ENCODE peak calls at places on chromosomes 16 and 17, in ten cellular contexts. H is astrocyte, S is upper lobe of right lung, E is right lobe of liver, A is WERI-Rb-1, Q is upper lobe of left lung, W is tibial artery, U is fibroblast of lung, R is gastrocnemius medialis, T is brain microvascular endothelial cell. Z is an unnamed sample. For H3K27me3, the result is how much of the 10 kb centered on the place peaks cover.

GRCh38 chr16:57601801-57602478 is 26.5 kb upstream of the ADGRG1 start:
- DNase-seq in H (peak), S (no peak), E (no peak), A (no peak), Q (no peak), W (peak), U (no peak), R (no peak), T (peak), Z (no peak)

GRCh38 chr16:4908854-4909401 is 28.0 kb downstream of the PPL start:
- DNase-seq in H (no peak), S (no peak), E (no peak), A (no peak), Q (no peak), W (no peak), U (no peak), R (no peak), T (no peak), Z (no peak)

GRCh38 chr16:2776500-2777139 is 460 bp downstream of the ELOB start:
- DNase-seq in H (no peak), S (peak), E (no peak), A (no peak), Q (peak), W (no peak), U (no peak), R (no peak), T (no peak), Z (no peak)

GRCh38 chr17:71458322-71458721 is 662.5 kb upstream of the SOX9 start:
- DNase-seq in H (no peak), S (no peak), E (no peak), A (no peak), Q (no peak), W (no peak), U (no peak), R (no peak), T (peak), Z (no peak)

GRCh38 chr17:68205251-68205807 is 42.5 kb upstream of the AMZ2 start:
- DNase-seq in H (peak), S (peak), E (peak), A (peak), Q (peak), W (peak), U (peak), R (peak), T (peak), Z (peak)

GRCh38 chr16:12532871-12533610 is 270.6 kb downstream of the CPPED1 start:
- DNase-seq in H (no peak), S (no peak), E (no peak), A (no peak), Q (peak), W (no peak), U (no peak), R (no peak), T (no peak), Z (no peak)

GRCh38 chr17:48843172-48843900 is 12.5 kb downstream of the CALCOCO2 start:
- DNase-seq in H (peak), S (no peak), E (no peak), A (no peak), Q (no peak), W (no peak), U (peak), R (peak), T (peak), Z (no peak)

GRCh38 chr17:65013613-65014391 is 42.7 kb downstream of the GNA13 start:
- DNase-seq in H (peak), S (no peak), E (no peak), A (no peak), Q (no peak), W (no peak), U (peak), R (no peak), T (peak), Z (peak)

GRCh38 chr17:45948881-45949624 is 50.0 kb upstream of the STH start:
- DNase-seq in H (peak), S (peak), E (peak), A (peak), Q (peak), W (peak), U (peak), R (peak), T (peak), Z (peak)
- H3K4me3 ChIP-seq in H (no peak), S (peak), E (peak), A (peak), Q (peak), W (no peak), U (no peak), R (peak), T (no peak), Z (no peak)

GRCh38 chr17:34725008-34725407 is 145.6 kb downstream of the TMEM132E start:
- DNase-seq in H (no peak), S (no peak), E (no peak), A (no peak), Q (no peak), W (no peak), U (no peak), R (no peak), T (no peak), Z (no peak)
- TF ChIP-seq CTCF in H (no peak), S (no peak), E (no peak), A (no peak), Q (no peak), W (no peak), U (no peak), R (no peak), T (no peak), Z (no peak)

DNA sequence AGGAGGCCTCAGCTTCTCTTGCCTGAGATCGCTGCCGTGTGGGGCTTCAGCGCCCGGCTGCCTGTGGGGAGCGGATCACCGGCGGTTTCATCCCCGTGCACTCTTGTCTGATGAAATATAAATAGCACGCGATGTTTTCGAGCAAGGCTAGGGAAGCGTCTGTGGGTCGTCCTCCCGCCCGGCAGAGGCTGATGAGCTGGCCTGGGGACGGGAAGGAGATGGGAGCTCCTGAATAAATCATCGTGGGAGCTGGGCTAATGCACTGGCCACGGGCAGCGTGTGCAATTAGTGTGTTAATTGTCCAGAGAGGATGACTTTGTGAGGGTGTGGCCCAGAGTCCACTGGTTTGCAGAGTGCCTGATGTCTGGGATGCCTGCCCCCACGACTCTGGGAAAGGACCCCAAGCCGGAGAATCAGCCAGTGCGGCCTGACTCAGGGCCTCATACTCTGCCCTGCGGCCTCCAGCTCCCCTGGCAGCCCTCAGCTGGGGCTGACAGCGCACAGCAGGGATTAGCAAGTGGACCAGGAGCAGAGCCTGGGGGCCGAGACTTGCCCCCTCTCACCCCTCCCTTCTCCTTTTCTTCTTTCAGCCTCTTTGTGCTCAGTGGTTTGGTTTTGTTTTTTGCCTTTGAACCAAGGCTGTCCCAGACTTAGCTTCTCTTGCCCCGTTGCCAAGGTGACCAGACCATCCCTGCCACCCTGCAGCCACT is 21.3 kb downstream of the KCNJ12 start:
- DNase-seq in H (peak), S (no peak), E (no peak), A (no peak), Q (no peak), W (peak), U (peak), R (no peak), T (peak), Z (no peak)
- H3K27me3 ChIP-seq in H (under half), S (under half), E (under half), A (under half), Q (under half), W (under half), U (under half), R (under half), T (under half), Z (under half)

GRCh38 chr16:86575754-86576557 is 2.4 kb upstream of the FOXL1 start:
- DNase-seq in H (peak), S (no peak), E (peak), A (peak), Q (peak), W (peak), U (peak), R (peak), T (peak), Z (peak)
- H3K4me3 ChIP-seq in H (peak), S (peak), E (peak), A (no peak), Q (peak), W (peak), U (peak), R (peak), T (peak), Z (peak)

GRCh38 chr17:78314683-78315354 is 45.1 kb downstream of the SOCS3 start:
- DNase-seq in H (no peak), S (no peak), E (no peak), A (no peak), Q (no peak), W (no peak), U (no peak), R (no peak), T (no peak), Z (no peak)
- TF ChIP-seq CTCF in H (peak), S (peak), E (no peak), A (no peak), Q (no peak), W (no peak), U (peak), R (no peak), T (peak), Z (no peak)

DNA sequence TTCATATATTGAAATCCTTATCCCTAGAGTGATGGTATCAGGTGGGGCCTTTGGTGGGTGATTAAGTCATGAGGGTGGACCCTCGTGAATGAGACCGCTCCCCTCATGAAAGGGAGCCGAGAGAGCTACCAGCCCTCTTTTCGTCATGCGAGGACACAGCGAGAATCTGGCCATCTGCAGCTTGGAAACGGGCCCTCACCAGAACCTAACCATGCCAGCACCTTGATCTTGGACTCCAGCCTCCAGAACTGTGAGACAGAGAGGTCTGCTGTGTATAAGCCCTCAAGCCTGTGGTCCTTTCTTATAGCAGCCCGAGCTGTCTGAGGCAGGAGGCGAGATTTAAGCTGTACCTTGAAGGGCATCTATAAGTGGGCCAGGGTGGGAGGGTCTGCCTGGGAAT is 23.7 kb upstream of the ACSF3 start:
- DNase-seq in H (no peak), S (no peak), E (no peak), A (no peak), Q (no peak), W (no peak), U (no peak), R (no peak), T (no peak), Z (no peak)
- H3K27me3 ChIP-seq in H (under half), S (under half), E (under half), A (under half), Q (under half), W (under half), U (under half), R (under half), T (under half), Z (under half)

GRCh38 chr16:66872524-66872923 is 7.8 kb upstream of the PDP2 start:
- DNase-seq in H (no peak), S (no peak), E (peak), A (no peak), Q (no peak), W (no peak), U (no peak), R (no peak), T (no peak), Z (no peak)
- H3K4me3 ChIP-seq in H (peak), S (peak), E (no peak), A (peak), Q (peak), W (peak), U (peak), R (no peak), T (peak), Z (peak)

Z was measured in kidney epithelial cell.